ENCODE peak calls at places on chromosomes 12 and 14, in four cellular contexts. One of them, this sample, is unnamed.

GRCh38 chr12:53299101-53299453 is 418 bp upstream of the MYG1 start:
- DNase-seq in fibroblast of lung: peak
- DNase-seq in endothelial cell: no peak
- DNase-seq in coronary artery: no peak
- DNase-seq in this sample: peak

GRCh38 chr12:58346032-58346632 is 404.8 kb downstream of the ATP23 start:
- DNase-seq in fibroblast of lung: peak
- DNase-seq in endothelial cell: no peak
- DNase-seq in coronary artery: no peak
- DNase-seq in this sample: peak

GRCh38 chr12:31647106-31647505 is 12.4 kb upstream of the ETFBKMT start:
- DNase-seq in fibroblast of lung: no peak
- DNase-seq in endothelial cell: no peak
- DNase-seq in coronary artery: no peak
- DNase-seq in this sample: peak

GRCh38 chr14:50573862-50574261 is 13.9 kb downstream of the ATL1 start:
- DNase-seq in fibroblast of lung: no peak
- DNase-seq in endothelial cell: no peak
- DNase-seq in coronary artery: no peak
- DNase-seq in this sample: no peak

GRCh38 chr12:87596134-87596533 is 433.1 kb downstream of the C12orf50 start:
- DNase-seq in fibroblast of lung: no peak
- DNase-seq in endothelial cell: no peak
- DNase-seq in coronary artery: no peak
- DNase-seq in this sample: no peak

GRCh38 chr14:94936411-94936892 is 166.5 kb upstream of the GSC start:
- DNase-seq in fibroblast of lung: peak
- DNase-seq in endothelial cell: no peak
- DNase-seq in coronary artery: peak
- DNase-seq in this sample: no peak

GRCh38 chr14:88551936-88552565 is 2.8 kb downstream of the PTPN21 start:
- DNase-seq in fibroblast of lung: peak
- DNase-seq in endothelial cell: peak
- DNase-seq in coronary artery: no peak
- DNase-seq in this sample: no peak

GRCh38 chr14:97120204-97121120 is 323.3 kb downstream of the VRK1 start:
- DNase-seq in fibroblast of lung: no peak
- DNase-seq in endothelial cell: no peak
- DNase-seq in coronary artery: no peak
- DNase-seq in this sample: peak

GRCh38 chr14:86790408-86791364 is 1202.3 kb downstream of the GALC start:
- DNase-seq in fibroblast of lung: peak
- DNase-seq in endothelial cell: no peak
- DNase-seq in coronary artery: no peak
- DNase-seq in this sample: peak

GRCh38 chr12:51953925-51954324 is 2.4 kb downstream of the ACVR1B start:
- DNase-seq in fibroblast of lung: no peak
- DNase-seq in endothelial cell: no peak
- DNase-seq in coronary artery: peak
- DNase-seq in this sample: no peak

GRCh38 chr12:124666722-124667259 is 99.4 kb upstream of the NCOR2 start:
- DNase-seq in fibroblast of lung: no peak
- DNase-seq in endothelial cell: no peak
- DNase-seq in coronary artery: no peak
- DNase-seq in this sample: no peak